ENCODE peak calls at places on chromosomes 2 and 18, in seven cellular contexts. One of them, this sample, is unnamed.

GRCh38 chr2:8496079-8496478 is 185.8 kb upstream of the ID2 start:
- DNase-seq in GM12878: no peak
- DNase-seq in HepG2: no peak
- DNase-seq in H1: no peak
- DNase-seq in HCT116: no peak
- DNase-seq in SK-N-SH: no peak
- DNase-seq in K562: no peak
- DNase-seq in this sample: no peak

GRCh38 chr18:79749251-79750191 is 48.2 kb upstream of the KCNG2 start:
- DNase-seq in HepG2: no peak
- DNase-seq in H1: no peak
- DNase-seq in HCT116: no peak
- DNase-seq in SK-N-SH: no peak
- DNase-seq in GM12878: no peak
- DNase-seq in K562: no peak
- DNase-seq in this sample: no peak

GRCh38 chr2:223889133-223889769 is 51.9 kb upstream of the AP1S3 start:
- DNase-seq in K562: no peak
- DNase-seq in H1: no peak
- DNase-seq in HepG2: no peak
- DNase-seq in GM12878: no peak
- DNase-seq in SK-N-SH: no peak
- DNase-seq in HCT116: no peak
- DNase-seq in this sample: no peak

GRCh38 chr2:152761171-152761570 is 42.8 kb downstream of the ARL6IP6 start:
- DNase-seq in H1: no peak
- DNase-seq in HCT116: no peak
- DNase-seq in HepG2: no peak
- DNase-seq in SK-N-SH: no peak
- DNase-seq in K562: no peak
- DNase-seq in GM12878: no peak
- DNase-seq in this sample: no peak

GRCh38 chr2:55311444-55311870 is 42.4 kb upstream of the MTIF2 start:
- DNase-seq in K562: no peak
- DNase-seq in HCT116: no peak
- DNase-seq in GM12878: peak
- DNase-seq in H1: no peak
- DNase-seq in SK-N-SH: no peak
- DNase-seq in HepG2: no peak
- DNase-seq in this sample: no peak

GRCh38 chr2:100036793-100037192 is 105.6 kb downstream of the AFF3 start:
- DNase-seq in SK-N-SH: no peak
- DNase-seq in H1: no peak
- DNase-seq in HCT116: no peak
- DNase-seq in GM12878: no peak
- DNase-seq in K562: no peak
- DNase-seq in HepG2: no peak
- DNase-seq in this sample: no peak

GRCh38 chr2:25548587-25548986 is 124.8 kb downstream of the DTNB start:
- DNase-seq in K562: no peak
- DNase-seq in H1: no peak
- DNase-seq in SK-N-SH: peak
- DNase-seq in GM12878: no peak
- DNase-seq in HCT116: no peak
- DNase-seq in HepG2: no peak
- DNase-seq in this sample: no peak

GRCh38 chr2:241611062-241611461 is 25.9 kb downstream of the THAP4 start:
- DNase-seq in K562: no peak
- DNase-seq in HCT116: no peak
- DNase-seq in HepG2: no peak
- DNase-seq in GM12878: no peak
- DNase-seq in H1: no peak
- DNase-seq in SK-N-SH: no peak
- DNase-seq in this sample: no peak

GRCh38 chr2:23549821-23550535 is 165.0 kb downstream of the KLHL29 start:
- DNase-seq in HepG2: no peak
- DNase-seq in H1: no peak
- DNase-seq in GM12878: no peak
- DNase-seq in SK-N-SH: no peak
- DNase-seq in HCT116: no peak
- DNase-seq in K562: no peak
- DNase-seq in this sample: no peak

GRCh38 chr2:96157649-96158553 is 12.7 kb upstream of the DUSP2 start:
- DNase-seq in HCT116: no peak
- DNase-seq in HepG2: no peak
- DNase-seq in H1: no peak
- DNase-seq in K562: peak
- DNase-seq in SK-N-SH: peak
- DNase-seq in GM12878: peak
- DNase-seq in this sample: no peak

GRCh38 chr2:71672011-71672639 is 218.8 kb downstream of the DYSF start:
- DNase-seq in H1: peak
- DNase-seq in GM12878: no peak
- DNase-seq in HepG2: peak
- DNase-seq in K562: peak
- DNase-seq in HCT116: no peak
- DNase-seq in SK-N-SH: peak
- DNase-seq in this sample: no peak

GRCh38 chr18:33606621-33607020 is 28.6 kb downstream of the ASXL3 start:
- DNase-seq in SK-N-SH: no peak
- DNase-seq in HepG2: no peak
- DNase-seq in H1: no peak
- DNase-seq in K562: no peak
- DNase-seq in GM12878: no peak
- DNase-seq in HCT116: no peak
- DNase-seq in this sample: no peak

GRCh38 chr2:236782938-236783337 is 213.3 kb downstream of the ACKR3 start:
- DNase-seq in H1: no peak
- DNase-seq in HepG2: no peak
- DNase-seq in HCT116: no peak
- DNase-seq in SK-N-SH: no peak
- DNase-seq in GM12878: no peak
- DNase-seq in K562: no peak
- DNase-seq in this sample: no peak

GRCh38 chr2:240640939-240641338 is 15.7 kb downstream of the GPR35 start:
- DNase-seq in K562: peak
- DNase-seq in GM12878: no peak
- DNase-seq in H1: peak
- DNase-seq in HCT116: peak
- DNase-seq in HepG2: peak
- DNase-seq in SK-N-SH: peak
- DNase-seq in this sample: peak

GRCh38 chr2:62774555-62775366 is 69.2 kb downstream of the EHBP1 start:
- DNase-seq in K562: peak
- DNase-seq in HCT116: peak
- DNase-seq in H1: no peak
- DNase-seq in SK-N-SH: peak
- DNase-seq in HepG2: peak
- DNase-seq in GM12878: peak
- DNase-seq in this sample: peak

GRCh38 chr18:78975699-78976098 is 3.9 kb upstream of the SALL3 start:
- DNase-seq in GM12878: no peak
- DNase-seq in H1: no peak
- DNase-seq in SK-N-SH: no peak
- DNase-seq in HCT116: no peak
- DNase-seq in K562: no peak
- DNase-seq in HepG2: no peak
- DNase-seq in this sample: no peak

DNA sequence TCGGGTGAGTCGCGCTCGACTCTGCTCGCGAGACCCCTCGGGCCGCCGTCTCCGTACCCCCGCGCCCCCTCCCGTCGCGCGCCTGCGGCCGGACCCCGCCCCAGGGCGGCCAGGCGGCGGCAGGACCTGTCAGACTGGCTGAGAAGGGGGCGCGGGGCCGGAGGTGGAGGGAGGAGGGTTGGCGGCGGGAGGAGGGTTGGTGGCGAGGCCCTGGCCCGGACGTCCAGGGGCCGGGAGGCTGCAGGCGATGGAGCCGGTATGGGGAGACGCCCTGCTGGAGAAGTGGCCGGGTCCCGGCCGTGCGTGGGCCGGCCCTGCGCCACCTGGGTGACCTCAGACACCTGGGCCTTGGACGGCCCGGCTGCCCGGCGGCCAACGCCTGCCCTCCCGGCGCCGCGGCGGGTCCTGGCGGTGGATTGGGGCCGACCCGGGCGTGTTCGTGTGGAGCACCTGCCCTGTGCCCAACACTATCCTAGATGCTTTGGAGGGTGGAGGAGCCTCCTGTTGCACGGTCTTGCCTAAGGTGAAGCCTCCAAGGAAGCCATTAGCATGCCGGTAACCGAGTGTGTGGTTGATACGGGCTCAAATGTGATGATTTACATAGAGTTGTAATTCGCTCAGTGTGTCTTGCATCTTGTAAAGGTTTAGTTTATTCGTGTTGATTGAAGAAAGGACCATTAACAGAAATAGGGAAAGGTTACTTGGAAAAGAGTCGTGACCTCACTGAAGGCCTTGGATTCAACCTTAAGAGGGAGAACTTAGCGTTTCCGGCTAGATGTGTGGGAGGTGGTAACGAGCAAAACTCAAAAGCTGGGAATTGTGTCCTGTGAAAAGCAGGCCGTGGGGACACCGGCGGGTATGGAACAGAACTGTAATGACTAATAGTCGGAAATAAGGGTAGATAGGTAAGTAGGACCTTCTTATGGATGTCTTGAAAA is 570 bp downstream of the MYL12B start:
- DNase-seq in K562: peak
- DNase-seq in H1: peak
- DNase-seq in GM12878: no peak
- DNase-seq in HepG2: no peak
- DNase-seq in HCT116: no peak
- DNase-seq in SK-N-SH: no peak
- DNase-seq in this sample: no peak
- TF ChIP-seq YY1 in K562: peak
- TF ChIP-seq YY1 in H1: no peak
- TF ChIP-seq YY1 in GM12878: no peak
- TF ChIP-seq YY1 in HepG2: no peak
- TF ChIP-seq YY1 in HCT116: no peak
- TF ChIP-seq YY1 in SK-N-SH: no peak
- TF ChIP-seq YY1 in this sample: no peak

DNA sequence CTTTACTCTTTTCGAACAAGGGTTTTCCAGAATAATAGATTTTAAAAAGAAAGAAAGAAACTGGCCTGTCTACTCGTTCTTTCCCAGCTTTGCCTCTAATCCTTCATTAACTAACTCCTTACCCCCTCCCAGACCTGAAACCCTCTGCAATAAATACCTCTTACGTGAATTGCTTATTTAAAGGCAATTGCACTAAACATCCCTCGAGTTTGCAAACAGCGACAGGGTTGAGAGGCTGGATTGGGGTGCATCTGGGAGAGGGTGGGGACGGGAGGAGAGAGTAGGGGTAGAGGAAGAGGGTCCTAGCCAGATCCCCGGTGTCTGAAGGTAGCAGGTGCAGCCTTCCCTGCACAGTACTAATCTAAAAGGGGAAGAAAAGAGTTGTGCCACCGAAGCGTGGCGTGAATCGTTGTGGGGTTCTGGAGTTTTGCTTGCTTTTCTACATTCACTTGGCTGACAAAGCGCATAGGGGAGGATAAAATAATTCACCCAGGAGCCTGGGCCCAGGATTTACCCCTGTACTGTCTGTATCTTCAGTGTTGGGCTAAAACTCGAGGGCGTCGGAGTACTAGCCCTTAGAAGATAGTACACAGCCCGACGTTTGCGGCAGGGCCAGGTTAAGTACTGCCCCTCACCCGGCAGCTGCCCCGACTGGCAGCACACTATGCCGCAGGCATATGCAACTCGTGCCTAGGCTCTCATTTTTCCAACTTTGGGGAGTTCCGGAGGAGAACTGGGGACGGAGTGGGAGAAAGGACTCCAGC is 1.9 kb upstream of the NEUROD1 start:
- DNase-seq in SK-N-SH: no peak
- DNase-seq in H1: peak
- DNase-seq in HCT116: no peak
- DNase-seq in GM12878: no peak
- DNase-seq in HepG2: no peak
- DNase-seq in K562: no peak
- DNase-seq in this sample: no peak
- H3K4me3 ChIP-seq in SK-N-SH: no peak
- H3K4me3 ChIP-seq in H1: peak
- H3K4me3 ChIP-seq in HCT116: no peak
- H3K4me3 ChIP-seq in GM12878: no peak
- H3K4me3 ChIP-seq in HepG2: no peak
- H3K4me3 ChIP-seq in K562: no peak
- H3K4me3 ChIP-seq in this sample: no peak

GRCh38 chr2:207239754-207240494 is 74.2 kb upstream of the KLF7 start:
- DNase-seq in K562: no peak
- DNase-seq in SK-N-SH: no peak
- DNase-seq in HCT116: no peak
- DNase-seq in HepG2: no peak
- DNase-seq in H1: no peak
- DNase-seq in GM12878: no peak
- DNase-seq in this sample: no peak

GRCh38 chr2:207240649-207241048 is 74.9 kb upstream of the KLF7 start:
- DNase-seq in HCT116: no peak
- DNase-seq in HepG2: no peak
- DNase-seq in SK-N-SH: no peak
- DNase-seq in H1: no peak
- DNase-seq in GM12878: no peak
- DNase-seq in K562: no peak
- DNase-seq in this sample: no peak

GRCh38 chr2:207241198-207241597 is 75.5 kb upstream of the KLF7 start:
- DNase-seq in HCT116: no peak
- DNase-seq in K562: no peak
- DNase-seq in H1: no peak
- DNase-seq in GM12878: no peak
- DNase-seq in HepG2: no peak
- DNase-seq in SK-N-SH: no peak
- DNase-seq in this sample: no peak

GRCh38 chr2:207236156-207236935 is 70.6 kb upstream of the KLF7 start:
- DNase-seq in HCT116: no peak
- DNase-seq in K562: no peak
- DNase-seq in HepG2: no peak
- DNase-seq in SK-N-SH: no peak
- DNase-seq in GM12878: no peak
- DNase-seq in H1: no peak
- DNase-seq in this sample: no peak

GRCh38 chr2:207239222-207239674 is 73.5 kb upstream of the KLF7 start:
- DNase-seq in GM12878: no peak
- DNase-seq in HepG2: no peak
- DNase-seq in HCT116: no peak
- DNase-seq in SK-N-SH: no peak
- DNase-seq in H1: no peak
- DNase-seq in K562: peak
- DNase-seq in this sample: no peak
- TF ChIP-seq YY1 in GM12878: no peak
- TF ChIP-seq YY1 in HepG2: no peak
- TF ChIP-seq YY1 in HCT116: no peak
- TF ChIP-seq YY1 in SK-N-SH: peak
- TF ChIP-seq YY1 in H1: no peak
- TF ChIP-seq YY1 in K562: no peak
- TF ChIP-seq YY1 in this sample: no peak

GRCh38 chr2:131094655-131095281 is 1.5 kb upstream of the FAM168B start:
- DNase-seq in H1: no peak
- DNase-seq in SK-N-SH: no peak
- DNase-seq in K562: no peak
- DNase-seq in HCT116: no peak
- DNase-seq in HepG2: peak
- DNase-seq in GM12878: no peak
- DNase-seq in this sample: no peak

GRCh38 chr2:131093066-131093842 is at the start of gene FAM168B:
- DNase-seq in HCT116: peak
- DNase-seq in K562: peak
- DNase-seq in H1: peak
- DNase-seq in SK-N-SH: peak
- DNase-seq in HepG2: peak
- DNase-seq in GM12878: peak
- DNase-seq in this sample: peak

GRCh38 chr2:131092409-131093065 is 723 bp downstream of the FAM168B start:
- DNase-seq in HepG2: no peak
- DNase-seq in H1: no peak
- DNase-seq in GM12878: no peak
- DNase-seq in HCT116: no peak
- DNase-seq in K562: no peak
- DNase-seq in SK-N-SH: no peak
- DNase-seq in this sample: no peak
- H3K4me3 ChIP-seq in HepG2: peak
- H3K4me3 ChIP-seq in H1: peak
- H3K4me3 ChIP-seq in GM12878: peak
- H3K4me3 ChIP-seq in HCT116: peak
- H3K4me3 ChIP-seq in K562: peak
- H3K4me3 ChIP-seq in SK-N-SH: peak
- H3K4me3 ChIP-seq in this sample: peak

This sample was measured in NT2/D1.